ENCODE peak calls at places on chromosomes 13 and 19, in four cellular contexts. E is IMR-90, O is mesendoderm, B is H1. P is an unnamed sample.

GRCh38 chr13:95375706-95376105 is 74.5 kb upstream of the ABCC4 start:
- DNase-seq in B (no peak), O (no peak), E (no peak), P (no peak)

GRCh38 chr13:71618154-71618553 is 248.8 kb downstream of the DACH1 start:
- DNase-seq in E (peak), O (no peak), B (no peak), P (no peak)

GRCh38 chr19:10091892-10092641 is 6.0 kb downstream of the SHFL start:
- DNase-seq in O (no peak), B (no peak), E (no peak), P (no peak)

GRCh38 chr13:29594310-29594709 is 1.2 kb downstream of the SLC7A1 start:
- DNase-seq in O (peak), B (no peak), E (peak), P (no peak)

GRCh38 chr13:95226932-95227718 is 74.1 kb downstream of the ABCC4 start:
- DNase-seq in B (no peak), E (no peak), O (no peak), P (no peak)

GRCh38 chr13:39612023-39612637 is 9.1 kb upstream of the LHFPL6 start:
- DNase-seq in O (peak), B (no peak), E (peak), P (peak)

GRCh38 chr13:51453959-51454703 is 1.3 kb upstream of the INTS6 start:
- DNase-seq in B (no peak), O (peak), E (peak), P (no peak)

GRCh38 chr19:53868091-53868891 is 608 bp downstream of the MYADM start:
- DNase-seq in E (peak), B (no peak), O (peak), P (peak)

GRCh38 chr13:30798776-30799625 is 63.7 kb downstream of the ALOX5AP start:
- DNase-seq in O (peak), B (no peak), E (peak), P (no peak)

GRCh38 chr13:28501547-28501946 is 6.6 kb upstream of the FLT1 start:
- DNase-seq in E (no peak), B (no peak), O (no peak), P (no peak)

GRCh38 chr19:31002852-31003251 is 346.4 kb downstream of the TSHZ3 start:
- DNase-seq in E (no peak), O (peak), B (no peak), P (no peak)

GRCh38 chr19:35349614-35350521 is 2.2 kb downstream of the FFAR1 start:
- DNase-seq in B (no peak), E (no peak), O (no peak), P (peak)

GRCh38 chr13:105827074-105827473 is 708.4 kb downstream of the EFNB2 start:
- DNase-seq in O (no peak), E (no peak), B (no peak), P (no peak)

GRCh38 chr13:66855110-66855509 is 375.0 kb downstream of the PCDH9 start:
- DNase-seq in B (no peak), E (no peak), O (no peak), P (no peak)

GRCh38 chr13:67308004-67308772 is 78.1 kb upstream of the PCDH9 start:
- DNase-seq in E (no peak), O (peak), B (no peak), P (no peak)

GRCh38 chr19:58037927-58038687 is 4.3 kb downstream of the ZSCAN1 start:
- DNase-seq in O (peak), B (no peak), E (no peak), P (peak)

GRCh38 chr19:55257461-55258411 is 1.1 kb downstream of the PPP6R1 start:
- DNase-seq in O (peak), B (no peak), E (peak), P (no peak)

GRCh38 chr13:42815686-42816085 is 34.3 kb downstream of the FAM216B start:
- DNase-seq in O (no peak), E (peak), B (no peak), P (no peak)

GRCh38 chr19:35858311-35858710 is 1.6 kb downstream of the KIRREL2 start:
- DNase-seq in B (no peak), O (no peak), E (no peak), P (no peak)

GRCh38 chr13:28059214-28059613 is 41.2 kb downstream of the FLT3 start:
- DNase-seq in E (peak), O (peak), B (no peak), P (peak)

GRCh38 chr13:92573467-92574057 is 653.0 kb upstream of the GPC6 start:
- DNase-seq in E (peak), O (peak), B (no peak), P (peak)

GRCh38 chr19:40424637-40425449 is 949 bp downstream of the SERTAD1 start:
- DNase-seq in O (peak), E (peak), B (no peak), P (peak)

GRCh38 chr19:42488783-42489521 is 39.3 kb downstream of the CEACAM1 start:
- DNase-seq in O (no peak), E (no peak), B (no peak), P (no peak)

GRCh38 chr19:53912653-53913052 is 3.6 kb downstream of the CACNG7 start:
- DNase-seq in O (peak), E (no peak), B (no peak), P (peak)

GRCh38 chr19:30936276-30936675 is 413.0 kb downstream of the TSHZ3 start:
- DNase-seq in B (no peak), E (no peak), O (no peak), P (no peak)

GRCh38 chr19:18496167-18496979 is 25.5 kb downstream of the ELL start:
- DNase-seq in B (no peak), E (peak), O (peak), P (no peak)

GRCh38 chr19:41893899-41894298 is 10.9 kb downstream of the ARHGEF1 start:
- DNase-seq in O (peak), B (no peak), E (peak), P (no peak)

GRCh38 chr19:13819242-13819641 is 24.0 kb downstream of the ZSWIM4 start:
- DNase-seq in E (no peak), B (no peak), O (no peak), P (no peak)

GRCh38 chr13:50589651-50590054 is 253.8 kb downstream of the DLEU7 start:
- DNase-seq in E (peak), O (no peak), B (no peak), P (no peak)

GRCh38 chr13:73158851-73159250 is 100.0 kb downstream of the KLF5 start:
- DNase-seq in E (peak), B (no peak), O (no peak), P (no peak)

GRCh38 chr19:6761053-6761676 is 6.1 kb downstream of the SH2D3A start:
- DNase-seq in B (no peak), E (no peak), O (peak), P (peak)

GRCh38 chr13:69579351-69579750 is 528.3 kb upstream of the ATXN8OS start:
- DNase-seq in B (no peak), E (no peak), O (peak), P (no peak)

GRCh38 chr19:18906605-18907519 is 10.9 kb upstream of the CERS1 start:
- DNase-seq in E (no peak), O (no peak), B (no peak), P (no peak)

GRCh38 chr13:23778007-23778687 is 111.1 kb downstream of the MIPEP start:
- DNase-seq in O (no peak), E (peak), B (no peak), P (no peak)

GRCh38 chr13:98343461-98343860 is 166.4 kb upstream of the RNF113B start:
- DNase-seq in B (no peak), O (no peak), E (no peak), P (no peak)

DNA sequence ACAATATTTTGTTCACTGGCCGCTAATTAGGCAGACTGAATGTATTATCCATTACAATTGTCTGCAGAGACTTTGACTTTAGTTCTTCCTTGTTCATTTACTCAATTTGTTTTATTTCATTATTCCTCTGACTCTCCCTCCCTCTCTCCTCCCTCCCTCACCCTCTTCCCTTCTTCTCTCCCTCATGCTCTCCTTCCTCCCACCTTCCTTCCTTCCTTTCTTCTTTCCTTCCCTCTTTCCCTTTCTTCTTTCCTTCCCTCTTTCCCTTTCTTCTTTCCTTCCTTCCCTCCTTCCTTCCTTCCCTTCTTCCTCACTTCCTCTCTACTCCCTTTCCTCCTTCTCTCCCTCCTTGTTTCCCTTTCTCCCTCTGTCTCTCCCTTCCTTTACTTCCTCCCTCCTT is 1591.0 kb upstream of the SLC10A2 start:
- DNase-seq in E (no peak), B (no peak), O (no peak), P (no peak)
- H2AK5ac ChIP-seq in E (no peak), B (no peak), O (no peak), P (no peak)

GRCh38 chr13:114024603-114025431 is 50.9 kb upstream of the C13orf46 start:
- DNase-seq in E (no peak), B (no peak), O (no peak), P (no peak)

GRCh38 chr13:114025432-114026127 is 51.7 kb upstream of the C13orf46 start:
- DNase-seq in O (no peak), B (no peak), E (peak), P (no peak)

GRCh38 chr13:114027826-114028225 is 54.0 kb upstream of the C13orf46 start:
- DNase-seq in O (no peak), B (no peak), E (no peak), P (no peak)

GRCh38 chr13:114027046-114027760 is 53.3 kb upstream of the C13orf46 start:
- DNase-seq in B (no peak), O (no peak), E (peak), P (no peak)

DNA sequence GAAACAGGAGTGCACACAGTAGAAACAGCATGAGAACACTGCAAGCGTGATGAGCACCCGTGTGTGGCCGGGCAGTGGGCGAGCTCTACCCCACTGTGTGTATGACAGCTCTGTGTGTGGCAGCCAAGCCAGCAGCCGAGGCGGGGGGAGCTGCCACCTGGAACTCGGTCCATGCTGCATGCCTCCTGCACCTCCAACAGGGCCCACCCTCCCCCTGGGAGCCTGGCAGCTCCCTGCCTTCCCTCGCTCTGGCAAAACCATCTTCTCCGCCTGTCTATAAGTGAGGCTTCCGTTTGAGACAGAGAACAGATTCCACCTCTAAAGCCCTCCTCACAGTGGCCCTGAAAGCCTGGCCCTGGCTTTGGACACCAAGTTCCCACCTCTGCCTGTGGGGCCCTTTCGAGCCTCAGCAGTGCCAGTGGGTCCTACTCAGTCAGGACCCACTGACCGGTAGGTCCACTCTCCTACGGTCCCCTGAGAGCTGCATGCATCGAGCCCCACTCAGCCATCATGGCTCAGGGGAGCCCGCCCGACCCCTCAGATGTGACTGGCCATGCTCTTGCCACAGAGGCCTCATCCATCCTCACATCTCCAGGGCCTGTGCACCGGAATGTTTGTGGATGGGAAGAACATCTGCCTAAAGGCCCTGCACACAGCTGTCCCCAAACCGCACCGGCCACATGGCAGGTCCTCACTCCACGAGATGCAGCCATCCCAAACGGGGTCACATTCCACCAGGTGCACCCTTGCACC is 52.4 kb upstream of the C13orf46 start:
- DNase-seq in O (no peak), E (no peak), B (no peak), P (no peak)
- H3K9ac ChIP-seq in O (no peak), E (no peak), B (no peak), P (no peak)

DNA sequence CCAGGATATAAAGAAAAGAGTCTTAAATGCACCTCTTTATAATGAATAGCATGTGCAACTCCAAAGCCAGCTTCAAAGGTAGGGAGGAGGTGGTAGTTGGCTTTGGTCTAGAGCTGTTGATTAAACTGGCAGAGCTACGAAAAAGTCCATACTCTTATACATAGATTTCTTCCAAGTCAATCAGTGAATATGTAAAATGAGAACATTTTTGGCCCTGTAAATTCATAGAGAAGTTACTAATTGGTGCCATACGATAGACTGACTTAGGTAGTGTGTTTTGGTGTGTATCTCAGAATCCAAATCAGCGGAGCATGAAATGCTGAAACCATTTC is 17.2 kb upstream of the DPY19L3 start:
- DNase-seq in E (no peak), B (no peak), O (no peak), P (no peak)
- H4K5ac ChIP-seq in E (no peak), B (no peak), O (no peak), P (no peak)

DNA sequence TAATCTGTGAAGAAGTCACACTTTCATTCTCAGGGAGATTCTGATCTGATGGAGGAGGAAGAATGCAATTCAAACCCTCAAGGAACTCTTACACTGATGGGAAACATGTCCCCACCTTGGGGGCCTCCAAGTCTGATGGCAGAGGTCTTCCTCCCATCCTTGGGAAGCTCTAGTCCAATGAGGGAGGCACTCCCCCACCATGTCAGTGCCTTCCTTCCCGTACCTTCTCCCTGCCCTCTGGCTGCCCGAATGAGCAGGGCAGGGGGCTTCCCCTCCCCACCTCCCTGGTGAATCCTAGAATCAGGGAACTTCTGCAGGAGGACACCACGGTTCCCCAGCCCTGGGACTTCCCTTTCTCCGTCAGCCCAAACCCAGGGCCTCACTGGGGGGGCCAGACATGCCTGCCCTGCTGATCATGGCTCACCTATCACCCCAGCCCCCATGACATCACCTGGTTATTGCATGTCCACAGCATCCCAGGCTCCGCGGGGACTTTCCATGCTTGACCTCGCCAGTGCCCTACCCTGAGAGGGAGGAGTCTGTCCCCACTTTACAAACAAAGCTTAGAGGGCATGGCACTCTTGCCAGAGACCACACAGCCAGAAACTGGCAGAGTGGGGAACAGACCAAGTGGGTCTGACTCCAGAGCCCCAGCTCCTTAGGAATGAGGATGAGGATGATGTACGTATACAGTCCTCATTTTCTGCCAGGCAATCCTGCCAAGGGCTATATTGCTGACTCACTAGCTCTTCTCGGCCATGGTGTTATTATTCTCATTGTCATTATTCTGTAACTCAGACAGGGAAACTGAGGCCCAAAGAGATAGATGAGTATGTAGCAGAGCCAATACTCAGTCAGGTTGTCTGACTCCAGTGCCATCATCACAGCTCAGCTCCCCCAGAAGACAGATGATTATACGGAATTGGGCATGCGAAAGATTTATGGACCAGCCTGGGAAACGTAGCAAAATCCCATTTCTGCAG is 9.6 kb upstream of the BCL3 start:
- DNase-seq in B (no peak), E (no peak), O (no peak), P (no peak)
- H2AK5ac ChIP-seq in B (no peak), E (peak), O (no peak), P (no peak)

GRCh38 chr13:33518442-33518841 is 232.9 kb upstream of the STARD13 start:
- DNase-seq in E (no peak), O (no peak), B (no peak), P (no peak)

GRCh38 chr13:33524086-33524485 is 238.5 kb upstream of the STARD13 start:
- DNase-seq in O (no peak), B (no peak), E (peak), P (no peak)

GRCh38 chr13:33520480-33520839 is 234.9 kb upstream of the STARD13 start:
- DNase-seq in E (no peak), B (no peak), O (no peak), P (no peak)

GRCh38 chr13:33514362-33514761 is 228.8 kb upstream of the STARD13 start:
- DNase-seq in B (no peak), E (no peak), O (peak), P (peak)

DNA sequence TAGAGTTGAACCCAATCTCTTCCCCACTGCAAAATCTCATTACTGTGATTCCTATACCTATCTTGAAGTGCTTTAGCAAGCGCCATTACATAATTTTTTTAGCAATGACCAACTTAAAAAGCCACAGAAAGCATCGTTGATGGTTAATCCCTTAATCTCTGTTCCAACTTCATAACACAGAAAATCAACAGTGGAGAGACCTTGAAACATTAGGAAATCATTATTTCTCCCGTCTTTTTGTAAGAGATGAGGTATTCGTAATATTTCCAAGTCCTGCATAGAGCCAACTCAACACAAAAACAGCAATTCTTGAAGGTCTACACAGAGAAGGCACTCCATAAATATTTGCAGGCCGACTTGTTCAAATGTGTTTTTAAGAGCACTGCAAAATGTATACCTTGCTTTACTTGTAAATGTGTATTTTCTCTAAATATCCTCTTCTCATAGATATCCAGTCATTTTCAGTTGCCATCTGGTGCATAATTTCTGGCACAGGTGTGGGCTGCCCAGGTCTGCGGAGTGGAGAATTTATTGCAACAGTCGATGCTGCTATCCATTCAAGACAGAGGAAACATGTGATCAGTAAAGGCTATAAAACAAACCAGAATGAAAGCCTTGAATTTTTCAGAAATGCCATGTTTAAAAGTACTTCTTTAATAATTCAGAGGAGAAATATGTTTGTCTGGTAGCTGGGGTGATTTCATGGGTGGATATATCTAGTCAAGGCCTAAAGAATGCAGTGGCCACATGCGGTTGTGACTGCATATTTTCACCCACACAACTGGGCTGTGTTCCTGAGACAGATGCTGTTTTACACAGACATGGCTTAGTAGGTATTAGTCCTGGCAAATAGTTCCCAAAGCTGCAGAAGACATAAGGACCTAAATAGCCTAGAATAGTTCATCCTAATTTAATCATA is 234.3 kb upstream of the STARD13 start:
- DNase-seq in B (no peak), E (peak), O (no peak), P (no peak)
- H3K9ac ChIP-seq in B (no peak), E (no peak), O (no peak), P (no peak)

GRCh38 chr19:52518646-52519045 is 8.8 kb upstream of the ZNF808 start:
- DNase-seq in E (no peak), B (no peak), O (no peak), P (no peak)

GRCh38 chr19:52516191-52516590 is 11.3 kb upstream of the ZNF808 start:
- DNase-seq in E (no peak), O (peak), B (no peak), P (no peak)

GRCh38 chr19:52522555-52522954 is 4.9 kb upstream of the ZNF808 start:
- DNase-seq in B (no peak), O (peak), E (no peak), P (peak)

GRCh38 chr19:52524086-52524485 is 3.4 kb upstream of the ZNF808 start:
- DNase-seq in B (no peak), E (no peak), O (no peak), P (no peak)

DNA sequence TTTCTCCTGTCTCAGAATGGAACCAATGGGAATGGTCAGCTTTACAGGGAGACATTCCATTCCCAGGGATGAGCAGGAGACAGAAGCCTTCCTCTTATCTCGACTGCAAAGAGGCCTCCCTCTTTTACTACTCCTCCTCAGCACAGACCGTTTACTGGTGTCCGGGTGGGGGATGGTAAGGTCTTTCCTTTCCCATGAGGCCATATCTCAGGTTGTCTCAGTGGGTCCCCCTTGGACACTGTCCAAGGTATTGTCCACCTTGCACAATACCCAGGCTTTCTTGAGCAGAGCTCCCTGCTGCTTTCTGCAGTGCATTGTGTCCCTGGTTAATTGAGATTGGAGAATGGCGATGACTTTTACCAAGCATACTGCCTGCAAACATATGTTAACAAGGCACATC is 7.5 kb upstream of the ZNF808 start:
- DNase-seq in O (peak), B (no peak), E (no peak), P (peak)
- H4K5ac ChIP-seq in O (no peak), B (no peak), E (no peak), P (no peak)